ENCODE peak calls at places on chromosomes 2 and 18, in eight cellular contexts. S is caudate nucleus; W is CD8-positive, alpha-beta T cell; U is H9; Y is OCI-LY7; B is brain microvascular endothelial cell; P is dorsolateral prefrontal cortex; L is neuronal stem cell. F is an unnamed sample.

GRCh38 chr2:237873382-237873781 is 14.0 kb downstream of the RAMP1 start:
- DNase-seq in U (no peak), W (no peak), Y (no peak), P (no peak), B (no peak), L (no peak), S (no peak), F (no peak)

GRCh38 chr2:232937278-232937906 is 67.3 kb downstream of the SNORC start:
- DNase-seq in B (peak), S (no peak), L (no peak), Y (no peak), P (no peak), U (no peak), W (no peak), F (no peak)

GRCh38 chr2:96534131-96534530 is 2.4 kb upstream of the ARID5A start:
- DNase-seq in P (no peak), U (no peak), W (no peak), S (no peak), B (no peak), Y (no peak), L (no peak), F (no peak)

GRCh38 chr2:70498054-70498453 is 55.6 kb downstream of the TGFA start:
- DNase-seq in Y (peak), B (no peak), W (no peak), L (no peak), S (no peak), U (no peak), P (no peak), F (no peak)

GRCh38 chr2:169172076-169172735 is 102.8 kb downstream of the DHRS9 start:
- DNase-seq in U (no peak), W (no peak), L (no peak), B (no peak), P (no peak), Y (no peak), S (no peak), F (no peak)

GRCh38 chr18:50038448-50038847 is 156.5 kb downstream of the MYO5B start:
- DNase-seq in W (no peak), L (no peak), Y (no peak), U (no peak), S (no peak), P (no peak), B (peak), F (no peak)

GRCh38 chr2:233455006-233455405 is 100.7 kb downstream of the DGKD start:
- DNase-seq in S (no peak), L (no peak), U (no peak), Y (no peak), P (no peak), W (no peak), B (no peak), F (no peak)

GRCh38 chr18:23631746-23632145 is 31.0 kb downstream of the ANKRD29 start:
- DNase-seq in L (no peak), U (peak), Y (no peak), B (no peak), P (no peak), W (no peak), S (no peak), F (no peak)

GRCh38 chr2:10269711-10270610 is 32.7 kb upstream of the HPCAL1 start:
- DNase-seq in U (peak), S (no peak), B (no peak), L (no peak), Y (no peak), W (no peak), P (no peak), F (no peak)

GRCh38 chr2:217933326-217933993 is 69.3 kb downstream of the TNS1 start:
- DNase-seq in P (peak), W (no peak), S (no peak), L (no peak), Y (no peak), U (no peak), B (no peak), F (no peak)

GRCh38 chr2:176709541-176709951 is 440.3 kb downstream of the MTX2 start:
- DNase-seq in L (no peak), Y (no peak), B (peak), W (no peak), P (no peak), U (no peak), S (no peak), F (no peak)

GRCh38 chr2:878245-878930 is 72.3 kb upstream of the SNTG2 start:
- DNase-seq in Y (no peak), W (no peak), L (no peak), P (no peak), S (no peak), B (no peak), U (peak), F (no peak)

GRCh38 chr2:208653383-208653782 is 246.8 kb downstream of the PTH2R start:
- DNase-seq in U (no peak), L (no peak), P (no peak), S (no peak), Y (no peak), W (no peak), B (no peak), F (no peak)

DNA sequence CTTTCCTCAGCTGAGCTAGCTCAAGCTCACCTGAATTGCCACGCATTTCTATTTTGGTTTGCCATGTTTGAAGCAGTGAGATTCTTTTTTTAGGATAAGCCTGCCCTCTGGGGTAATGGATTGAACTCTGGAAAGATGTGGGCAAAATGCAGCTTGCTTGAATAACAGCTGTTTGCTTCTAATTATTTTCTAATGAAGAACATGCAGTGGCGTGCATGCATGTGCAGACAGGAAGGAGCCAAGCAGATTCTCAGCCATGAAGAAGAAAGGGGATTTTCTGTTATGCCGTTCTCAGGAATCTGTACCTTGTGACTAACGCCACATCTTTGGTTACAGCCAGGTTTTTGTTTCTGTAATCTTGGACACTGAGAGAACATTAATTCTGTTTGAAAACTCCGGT is 171.2 kb downstream of the ANTXR1 start:
- DNase-seq in P (no peak), Y (no peak), W (no peak), U (no peak), B (no peak), L (no peak), S (no peak), F (no peak)
- H3K27ac ChIP-seq in P (no peak), Y (no peak), W (no peak), U (no peak), B (no peak), L (no peak), S (no peak), F (no peak)

GRCh38 chr2:156891609-156892008 is 365.9 kb upstream of the GALNT5 start:
- DNase-seq in L (no peak), W (no peak), Y (no peak), S (no peak), P (no peak), B (no peak), U (no peak), F (no peak)

GRCh38 chr2:156897548-156897947 is 360.0 kb upstream of the GALNT5 start:
- DNase-seq in Y (no peak), B (no peak), W (no peak), U (no peak), S (no peak), P (no peak), L (no peak), F (no peak)

GRCh38 chr2:156896294-156896693 is 361.2 kb upstream of the GALNT5 start:
- DNase-seq in Y (no peak), B (no peak), L (no peak), S (no peak), W (no peak), U (no peak), P (no peak), F (no peak)

GRCh38 chr2:156890498-156891148 is 366.9 kb upstream of the GALNT5 start:
- DNase-seq in W (no peak), L (no peak), P (no peak), U (no peak), Y (no peak), B (no peak), S (no peak), F (no peak)

DNA sequence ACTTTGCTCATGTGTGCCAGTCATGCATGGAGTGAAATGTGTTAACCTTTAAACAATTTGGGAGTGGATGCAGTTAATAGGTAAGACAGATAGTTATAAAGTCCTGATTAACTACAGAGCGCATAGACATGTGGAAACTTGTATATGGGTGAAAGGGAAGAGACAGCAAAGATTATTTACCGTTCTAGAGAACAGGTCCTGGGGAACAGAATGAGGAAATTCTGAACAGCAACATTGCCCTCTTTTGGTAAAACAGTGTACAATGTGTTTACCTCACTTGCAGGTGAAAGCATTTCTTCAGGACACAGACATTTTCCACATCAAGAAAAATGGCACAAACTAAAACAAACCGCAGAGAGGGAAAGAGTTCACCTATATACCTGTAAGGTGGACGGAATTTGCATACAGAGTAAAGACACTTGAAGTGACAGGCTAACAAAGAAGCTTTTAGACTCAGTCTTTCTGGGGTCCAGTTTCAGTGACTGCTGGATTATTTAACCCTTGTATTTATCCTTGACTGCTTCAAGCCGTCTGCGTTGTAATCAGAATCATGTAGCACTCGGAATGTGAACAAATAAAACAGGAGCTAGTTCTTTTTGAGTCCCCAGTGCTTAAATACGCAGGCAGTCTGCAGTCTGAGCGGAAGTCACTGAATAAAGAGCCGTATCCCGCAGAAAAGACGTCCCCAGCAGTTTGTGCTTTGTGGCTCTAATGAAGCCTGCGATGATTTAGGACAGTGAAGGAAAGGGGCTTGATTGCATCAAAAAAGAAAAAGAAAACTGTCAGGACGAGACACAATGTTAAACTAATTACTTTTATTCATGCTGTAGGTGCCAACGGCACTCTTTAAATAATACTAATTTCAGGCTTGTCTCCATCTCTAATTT is 364.8 kb upstream of the GALNT5 start:
- DNase-seq in L (peak), U (no peak), W (no peak), S (no peak), B (peak), Y (peak), P (no peak), F (peak)
- H3K27ac ChIP-seq in L (peak), U (no peak), W (no peak), S (no peak), B (no peak), Y (no peak), P (no peak), F (no peak)

GRCh38 chr2:69250981-69251380 is 136.0 kb downstream of the GFPT1 start:
- DNase-seq in L (no peak), U (no peak), S (no peak), B (no peak), P (no peak), W (no peak), Y (no peak), F (no peak)

GRCh38 chr2:69253033-69253535 is 133.9 kb downstream of the GFPT1 start:
- DNase-seq in L (no peak), Y (no peak), U (no peak), W (no peak), P (no peak), S (no peak), B (no peak), F (no peak)

GRCh38 chr2:69255760-69256159 is 131.3 kb downstream of the GFPT1 start:
- DNase-seq in Y (no peak), U (no peak), S (no peak), P (no peak), W (no peak), L (no peak), B (no peak), F (no peak)

GRCh38 chr2:69248232-69248631 is 138.8 kb downstream of the GFPT1 start:
- DNase-seq in P (no peak), S (no peak), B (no peak), U (no peak), W (no peak), Y (no peak), L (no peak), F (no peak)

GRCh38 chr2:69253893-69254292 is 133.1 kb downstream of the GFPT1 start:
- DNase-seq in Y (no peak), W (no peak), B (peak), P (no peak), U (no peak), S (no peak), L (no peak), F (no peak)
- H3K27ac ChIP-seq in Y (no peak), W (no peak), B (peak), P (no peak), U (no peak), S (no peak), L (no peak), F (no peak)

DNA sequence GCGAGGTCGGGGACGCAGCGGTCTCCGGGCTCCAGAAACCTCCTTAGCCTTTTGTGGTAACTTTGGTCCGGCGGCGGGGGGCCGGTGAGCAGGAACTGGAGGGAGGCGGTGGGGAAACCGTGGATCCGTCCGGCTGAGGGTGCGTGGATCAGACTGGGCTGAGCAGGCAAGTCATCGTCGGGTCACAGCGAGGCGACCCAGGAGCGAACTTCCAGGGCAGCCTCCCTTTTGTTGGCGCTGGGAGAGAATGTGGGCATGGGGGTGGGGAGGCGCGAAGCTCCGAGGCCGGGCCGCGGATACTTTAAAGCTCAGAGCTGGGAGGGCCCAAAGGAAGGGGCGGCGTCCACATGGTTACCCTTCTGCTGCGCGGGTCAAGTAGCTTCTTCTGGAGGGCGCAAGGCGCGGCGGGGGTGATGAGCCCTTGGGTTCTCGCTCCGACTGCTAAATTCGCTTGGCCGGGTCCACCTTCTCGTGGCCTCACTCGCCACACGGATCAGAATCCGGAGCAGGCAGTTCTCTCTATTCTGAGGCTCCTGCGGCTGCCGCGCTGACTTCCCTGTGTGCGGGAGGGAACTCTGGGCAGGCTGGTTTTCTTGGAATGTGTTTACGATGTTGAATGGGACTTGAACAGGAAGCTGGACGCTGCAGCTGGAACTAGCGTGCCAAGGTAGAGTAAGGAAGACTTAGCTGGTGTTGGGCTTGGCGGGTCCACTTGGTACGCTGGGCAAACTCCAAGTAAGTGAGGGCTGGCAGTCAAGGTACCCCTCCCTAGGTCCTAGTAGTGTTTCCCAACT is 969 bp downstream of the GULP1 start:
- DNase-seq in P (peak), L (peak), U (peak), W (no peak), S (peak), Y (no peak), B (peak), F (no peak)
- H3K27ac ChIP-seq in P (peak), L (peak), U (peak), W (no peak), S (peak), Y (no peak), B (peak), F (no peak)

GRCh38 chr18:48777737-48778111 is 173.0 kb downstream of the SMAD7 start:
- DNase-seq in P (peak), S (no peak), B (no peak), W (no peak), U (no peak), L (no peak), Y (no peak), F (no peak)
- H3K27ac ChIP-seq in P (peak), S (no peak), B (peak), W (no peak), U (no peak), L (no peak), Y (no peak), F (no peak)